ENCODE peak calls at places on chromosome 22, in four cellular contexts. H, N, O and Q are unnamed samples.

GRCh38 chr22:32836286-32836859 is 34.9 kb downstream of the TIMP3 start:
- DNase-seq in H (peak; percentile 30), N (no peak), O (no peak), Q (peak; percentile 7)

GRCh38 chr22:50705219-50705691 is 32.6 kb downstream of the SHANK3 start:
- DNase-seq in H (no peak), N (peak; percentile 60), O (peak; percentile 93), Q (no peak)

GRCh38 chr22:23539135-23539838 is 40.8 kb downstream of the IGLL1 start:
- DNase-seq in H (peak; percentile 79), N (peak; percentile 75), O (peak; percentile 88), Q (peak; percentile 91)

GRCh38 chr22:20246368-20247009 is 21.6 kb downstream of the RTN4R start:
- DNase-seq in H (no peak), N (no peak), O (no peak), Q (no peak)

GRCh38 chr22:45240137-45240809 is 421 bp downstream of the KIAA0930 start:
- DNase-seq in H (no peak), N (peak; percentile 37), O (no peak), Q (peak; percentile 58)

GRCh38 chr22:44193537-44193896 is 12.8 kb downstream of the PARVG start:
- DNase-seq in H (no peak), N (no peak), O (no peak), Q (peak; percentile 46)

GRCh38 chr22:40121463-40121862 is 56.3 kb upstream of the TNRC6B start:
- DNase-seq in H (no peak), N (no peak), O (peak; percentile 34), Q (peak; percentile 67)

GRCh38 chr22:23144926-23145906 is at the start of gene RAB36:
- DNase-seq in H (peak; percentile 84), N (peak; percentile 97), O (peak; percentile 99), Q (peak; percentile 90)

GRCh38 chr22:43343262-43343988 is at the start of gene SCUBE1:
- DNase-seq in H (peak; percentile 76), N (peak; percentile 61), O (peak; percentile 85), Q (peak; percentile 48)

GRCh38 chr22:35380537-35381423 is at the start of gene HMOX1:
- DNase-seq in H (peak; percentile 89), N (peak; percentile 92), O (peak; percentile 91), Q (peak; percentile 72)

GRCh38 chr22:33919591-33920501 is at the start of gene LARGE1:
- DNase-seq in H (peak; percentile 43), N (peak; percentile 52), O (peak; percentile 74), Q (no peak)

GRCh38 chr22:35703861-35704584 is 13.6 kb upstream of the APOL5 start:
- DNase-seq in H (no peak), N (no peak), O (no peak), Q (no peak)

GRCh38 chr22:35430897-35431322 is 31.0 kb downstream of the MCM5 start:
- DNase-seq in H (peak; percentile 62), N (peak; percentile 91), O (peak; percentile 89), Q (peak; percentile 71)

GRCh38 chr22:36326178-36327161 is 61.3 kb downstream of the MYH9 start:
- DNase-seq in H (no peak), N (no peak), O (no peak), Q (no peak)

GRCh38 chr22:27905638-27906037 is 13.4 kb downstream of the PITPNB start:
- DNase-seq in H (no peak), N (no peak), O (no peak), Q (no peak)

GRCh38 chr22:23066200-23067022 is 3.9 kb upstream of the GNAZ start:
- DNase-seq in H (no peak), N (no peak), O (no peak), Q (no peak)

GRCh38 chr22:41915035-41915782 is at the start of gene SHISA8:
- DNase-seq in H (peak; percentile 88), N (no peak), O (peak; percentile 66), Q (peak; percentile 64)

GRCh38 chr22:26671317-26672059 is 14.1 kb downstream of the MIAT start:
- DNase-seq in H (peak; percentile 37), N (no peak), O (no peak), Q (peak; percentile 90)

GRCh38 chr22:44181912-44182590 is 1.3 kb downstream of the PARVG start:
- DNase-seq in H (no peak), N (no peak), O (no peak), Q (peak; percentile 54)

GRCh38 chr22:39932918-39933649 is 27.1 kb upstream of the TMA7B start:
- DNase-seq in H (peak; percentile 57), N (no peak), O (peak; percentile 33), Q (peak; percentile 81)

GRCh38 chr22:27129266-27129665 is 471.9 kb downstream of the MIAT start:
- DNase-seq in H (no peak), N (no peak), O (no peak), Q (no peak)

GRCh38 chr22:44229331-44229730 is 48.6 kb downstream of the PARVG start:
- DNase-seq in H (no peak), N (no peak), O (no peak), Q (no peak)

GRCh38 chr22:38879961-38880360 is 7.9 kb upstream of the CBX6 start:
- DNase-seq in H (no peak), N (no peak), O (no peak), Q (no peak)

GRCh38 chr22:31626427-31627150 is 35.4 kb downstream of the PISD start:
- DNase-seq in H (no peak), N (no peak), O (no peak), Q (no peak)

GRCh38 chr22:25777870-25778269 is 35.9 kb downstream of the MYO18B start:
- DNase-seq in H (no peak), N (no peak), O (no peak), Q (peak; percentile 37)

GRCh38 chr22:27400811-27401210 is 400.7 kb downstream of the MN1 start:
- DNase-seq in H (no peak), N (no peak), O (no peak), Q (no peak)

GRCh38 chr22:44889233-44889878 is 120.4 kb downstream of the PHF21B start:
- DNase-seq in H (no peak), N (no peak), O (no peak), Q (no peak)

GRCh38 chr22:48577014-48577690 is 1250.5 kb downstream of the BRD1 start:
- DNase-seq in H (no peak), N (no peak), O (peak; percentile 12), Q (no peak)
- TF ChIP-seq CTCF in H (no peak), N (no peak), O (no peak), Q (no peak)

DNA sequence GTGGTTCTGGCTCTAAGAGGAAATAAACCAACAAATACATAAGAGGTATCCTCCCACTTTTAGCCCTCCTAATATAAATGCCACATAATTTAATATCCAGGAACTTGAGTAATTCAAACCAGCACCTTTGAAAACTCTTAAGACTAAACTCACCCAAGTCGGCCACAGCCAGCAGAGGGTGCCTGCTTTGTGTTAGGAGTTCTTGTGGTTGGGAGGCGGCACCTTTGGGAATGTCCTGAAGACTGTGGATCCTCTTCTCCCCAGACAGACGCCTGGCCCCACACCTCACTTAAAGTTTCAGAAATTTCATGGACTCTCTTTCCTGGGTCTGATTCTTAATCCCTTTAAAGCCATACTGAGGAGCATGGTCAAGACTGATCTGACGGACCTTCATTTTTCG is 169.0 kb downstream of the TBC1D22A start:
- DNase-seq in H (no peak), N (no peak), O (no peak), Q (no peak)
- TF ChIP-seq CTCF in H (no peak), N (no peak), O (peak; percentile 29), Q (no peak)

GRCh38 chr22:29521526-29521925 is 32.0 kb downstream of the THOC5 start:
- DNase-seq in H (no peak), N (no peak), O (no peak), Q (no peak)

GRCh38 chr22:29523761-29524160 is 29.8 kb downstream of the THOC5 start:
- DNase-seq in H (no peak), N (no peak), O (no peak), Q (no peak)

GRCh38 chr22:29528144-29528543 is 25.4 kb downstream of the THOC5 start:
- DNase-seq in H (no peak), N (no peak), O (no peak), Q (no peak)

GRCh38 chr22:29520851-29521250 is 32.7 kb downstream of the THOC5 start:
- DNase-seq in H (no peak), N (no peak), O (no peak), Q (no peak)

DNA sequence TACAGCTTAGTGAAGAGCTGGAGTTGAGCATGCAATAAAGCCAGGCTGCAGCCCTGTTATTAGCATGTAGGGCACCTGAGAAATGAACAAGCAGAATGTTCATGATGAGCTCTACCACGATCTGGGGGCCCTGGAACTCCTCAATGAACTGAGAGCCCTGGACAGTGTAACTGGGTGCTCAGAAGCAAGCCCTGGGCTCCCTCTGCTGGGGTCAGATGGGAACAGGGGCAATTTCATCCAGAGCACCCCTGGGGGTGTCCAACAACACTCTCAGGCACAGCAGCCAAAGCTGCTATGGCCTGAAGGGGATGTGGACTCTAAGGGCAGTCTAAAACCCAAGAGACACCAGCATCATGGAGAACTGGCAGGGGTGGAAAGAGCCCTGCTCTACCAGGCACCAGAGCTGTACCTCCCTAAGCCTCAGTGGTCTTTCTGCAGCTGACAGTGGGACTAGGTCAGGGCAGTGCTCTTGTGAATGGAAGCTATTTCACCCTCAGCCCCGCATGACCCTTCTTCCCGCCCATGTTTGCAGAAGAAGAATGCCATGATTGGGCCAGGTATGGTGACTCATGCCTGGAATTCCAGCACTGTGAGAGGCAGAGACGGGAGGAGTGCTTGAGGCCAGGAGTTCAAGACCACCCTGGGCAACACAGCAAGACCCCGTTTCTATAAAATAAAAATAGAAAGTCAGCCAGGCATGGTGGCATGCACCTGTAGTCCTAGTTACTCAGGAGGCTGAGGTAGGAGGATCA is 28.9 kb downstream of the THOC5 start:
- DNase-seq in H (peak; percentile 48), N (no peak), O (peak; percentile 55), Q (peak; percentile 35)
- TF ChIP-seq CTCF in H (peak; percentile 6), N (peak; percentile 25), O (peak; percentile 43), Q (no peak)

GRCh38 chr22:19142394-19142793 is 2.1 kb downstream of the ESS2 start:
- DNase-seq in H (no peak), N (no peak), O (no peak), Q (no peak)
- TF ChIP-seq CTCF in H (no peak), N (no peak), O (no peak), Q (no peak)